ENCODE peak calls at places on chromosomes 7 and 10, in four cellular contexts. One of them, this sample, is unnamed.

GRCh38 chr10:129564923-129565322 is 97.9 kb downstream of the MGMT start:
- DNase-seq in A549: no peak
- DNase-seq in K562: no peak
- DNase-seq in HepG2: no peak
- DNase-seq in this sample: no peak

GRCh38 chr7:40828686-40829085 is 693.9 kb downstream of the SUGCT start:
- DNase-seq in A549: no peak
- DNase-seq in K562: no peak
- DNase-seq in HepG2: no peak
- DNase-seq in this sample: no peak

GRCh38 chr10:17115683-17116082 is 13.9 kb downstream of the CUBN start:
- DNase-seq in K562: no peak
- DNase-seq in A549: peak
- DNase-seq in HepG2: no peak
- DNase-seq in this sample: peak

GRCh38 chr7:108280136-108280535 is 150.0 kb upstream of the LAMB4 start:
- DNase-seq in K562: no peak
- DNase-seq in A549: no peak
- DNase-seq in HepG2: no peak
- DNase-seq in this sample: peak

GRCh38 chr10:58647770-58648169 is 135.1 kb downstream of the BICC1 start:
- DNase-seq in HepG2: no peak
- DNase-seq in K562: no peak
- DNase-seq in A549: no peak
- DNase-seq in this sample: no peak

GRCh38 chr7:83271212-83272099 is 108.8 kb upstream of the PCLO start:
- DNase-seq in A549: no peak
- DNase-seq in K562: no peak
- DNase-seq in HepG2: peak
- DNase-seq in this sample: peak

GRCh38 chr10:111082102-111082975 is 5.5 kb downstream of the ADRA2A start:
- DNase-seq in K562: no peak
- DNase-seq in HepG2: no peak
- DNase-seq in A549: no peak
- DNase-seq in this sample: no peak

GRCh38 chr10:66192162-66192834 is 733.5 kb upstream of the LRRTM3 start:
- DNase-seq in A549: no peak
- DNase-seq in HepG2: no peak
- DNase-seq in K562: no peak
- DNase-seq in this sample: no peak

GRCh38 chr7:2903686-2904162 is 59.6 kb upstream of the GNA12 start:
- DNase-seq in HepG2: peak
- DNase-seq in K562: no peak
- DNase-seq in A549: no peak
- DNase-seq in this sample: no peak

GRCh38 chr10:93872776-93873175 is 21.0 kb upstream of the SLC35G1 start:
- DNase-seq in HepG2: no peak
- DNase-seq in K562: no peak
- DNase-seq in A549: no peak
- DNase-seq in this sample: no peak

GRCh38 chr7:86643478-86644281 is at the start of gene GRM3:
- DNase-seq in A549: peak
- DNase-seq in K562: peak
- DNase-seq in HepG2: no peak
- DNase-seq in this sample: no peak

GRCh38 chr10:77244746-77245145 is 392.9 kb downstream of the KCNMA1 start:
- DNase-seq in A549: no peak
- DNase-seq in K562: no peak
- DNase-seq in HepG2: no peak
- DNase-seq in this sample: no peak

GRCh38 chr10:113087082-113088029 is 137.3 kb downstream of the TCF7L2 start:
- DNase-seq in HepG2: peak
- DNase-seq in K562: peak
- DNase-seq in A549: peak
- DNase-seq in this sample: peak

GRCh38 chr7:18019562-18019961 is 8.1 kb downstream of the PRPS1L1 start:
- DNase-seq in K562: no peak
- DNase-seq in A549: peak
- DNase-seq in HepG2: no peak
- DNase-seq in this sample: peak

GRCh38 chr7:30726296-30727006 is 25.5 kb upstream of the INMT start:
- DNase-seq in HepG2: no peak
- DNase-seq in K562: no peak
- DNase-seq in A549: no peak
- DNase-seq in this sample: no peak

GRCh38 chr10:47255033-47255813 is 44.8 kb upstream of the GDF10 start:
- DNase-seq in K562: no peak
- DNase-seq in HepG2: no peak
- DNase-seq in A549: no peak
- DNase-seq in this sample: no peak

GRCh38 chr7:22117222-22117621 is 171.5 kb upstream of the CDCA7L start:
- DNase-seq in HepG2: no peak
- DNase-seq in K562: no peak
- DNase-seq in A549: no peak
- DNase-seq in this sample: no peak

GRCh38 chr7:150996289-150997074 is 5.7 kb downstream of the NOS3 start:
- DNase-seq in K562: peak
- DNase-seq in A549: no peak
- DNase-seq in HepG2: no peak
- DNase-seq in this sample: no peak

GRCh38 chr10:107165007-107165406 is 501 bp upstream of the SORCS1 start:
- DNase-seq in K562: no peak
- DNase-seq in A549: no peak
- DNase-seq in HepG2: no peak
- DNase-seq in this sample: no peak

GRCh38 chr10:88115968-88116367 is 252.5 kb downstream of the PTEN start:
- DNase-seq in A549: no peak
- DNase-seq in K562: no peak
- DNase-seq in HepG2: no peak
- DNase-seq in this sample: no peak

GRCh38 chr7:33500590-33500989 is 371.2 kb downstream of the BBS9 start:
- DNase-seq in K562: no peak
- DNase-seq in HepG2: no peak
- DNase-seq in A549: no peak
- DNase-seq in this sample: no peak

GRCh38 chr10:131143425-131144165 is 167.9 kb downstream of the TCERG1L start:
- DNase-seq in A549: no peak
- DNase-seq in K562: no peak
- DNase-seq in HepG2: no peak
- DNase-seq in this sample: no peak

GRCh38 chr7:1809601-1810258 is 139.7 kb downstream of the ELFN1 start:
- DNase-seq in A549: no peak
- DNase-seq in HepG2: no peak
- DNase-seq in K562: no peak
- DNase-seq in this sample: no peak

GRCh38 chr7:140060243-140060630 is 2.5 kb downstream of the PARP12 start:
- DNase-seq in A549: no peak
- DNase-seq in K562: peak
- DNase-seq in HepG2: no peak
- DNase-seq in this sample: peak

GRCh38 chr7:104627516-104627915 is 299.1 kb downstream of the LHFPL3 start:
- DNase-seq in A549: no peak
- DNase-seq in HepG2: no peak
- DNase-seq in K562: no peak
- DNase-seq in this sample: peak

GRCh38 chr7:34842782-34843181 is 184.8 kb downstream of the NPSR1 start:
- DNase-seq in A549: no peak
- DNase-seq in K562: no peak
- DNase-seq in HepG2: no peak
- DNase-seq in this sample: no peak

GRCh38 chr10:122219340-122219739 is 51.8 kb upstream of the BTBD16 start:
- DNase-seq in HepG2: no peak
- DNase-seq in A549: no peak
- DNase-seq in K562: no peak
- DNase-seq in this sample: no peak

GRCh38 chr7:100570954-100571828 is 2.5 kb downstream of the SAP25 start:
- DNase-seq in HepG2: peak
- DNase-seq in K562: no peak
- DNase-seq in A549: no peak
- DNase-seq in this sample: no peak

GRCh38 chr10:58661336-58661735 is 148.7 kb downstream of the BICC1 start:
- DNase-seq in HepG2: no peak
- DNase-seq in A549: no peak
- DNase-seq in K562: no peak
- DNase-seq in this sample: no peak

GRCh38 chr10:8189458-8189857 is 135.0 kb downstream of the GATA3 start:
- DNase-seq in A549: no peak
- DNase-seq in HepG2: no peak
- DNase-seq in K562: no peak
- DNase-seq in this sample: no peak
- TF ChIP-seq MYC in A549: no peak
- TF ChIP-seq MYC in HepG2: no peak
- TF ChIP-seq MYC in K562: no peak
- TF ChIP-seq MYC in this sample: no peak

DNA sequence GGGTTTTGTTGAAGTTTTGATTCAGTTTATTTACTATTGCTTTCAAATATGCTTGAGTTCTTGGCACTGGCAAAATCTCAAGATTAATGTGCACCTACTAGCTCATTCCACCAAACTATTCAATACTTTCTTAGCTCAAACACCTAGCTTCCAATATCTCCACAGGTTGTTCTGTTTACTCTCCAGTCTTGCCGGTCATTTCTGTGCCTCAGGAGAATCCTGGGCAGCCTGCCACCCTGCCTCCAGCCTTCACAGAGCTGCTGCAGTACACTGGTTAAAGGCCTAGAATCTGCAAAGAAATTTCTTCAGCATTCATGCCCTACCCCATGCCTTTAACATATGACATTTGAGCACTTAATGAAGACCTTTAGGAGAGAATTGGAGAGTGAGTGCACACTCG is 4.0 kb upstream of the TMEM106B start:
- DNase-seq in A549: no peak
- DNase-seq in HepG2: no peak
- DNase-seq in K562: no peak
- DNase-seq in this sample: no peak
- TF ChIP-seq JUN in A549: no peak
- TF ChIP-seq JUN in HepG2: no peak
- TF ChIP-seq JUN in K562: no peak
- TF ChIP-seq JUN in this sample: no peak

GRCh38 chr10:103441206-103441605 is 11.0 kb downstream of the CALHM2 start:
- DNase-seq in A549: no peak
- DNase-seq in K562: no peak
- DNase-seq in HepG2: no peak
- DNase-seq in this sample: no peak
- TF ChIP-seq MYC in A549: no peak
- TF ChIP-seq MYC in K562: no peak
- TF ChIP-seq MYC in HepG2: no peak
- TF ChIP-seq MYC in this sample: no peak

DNA sequence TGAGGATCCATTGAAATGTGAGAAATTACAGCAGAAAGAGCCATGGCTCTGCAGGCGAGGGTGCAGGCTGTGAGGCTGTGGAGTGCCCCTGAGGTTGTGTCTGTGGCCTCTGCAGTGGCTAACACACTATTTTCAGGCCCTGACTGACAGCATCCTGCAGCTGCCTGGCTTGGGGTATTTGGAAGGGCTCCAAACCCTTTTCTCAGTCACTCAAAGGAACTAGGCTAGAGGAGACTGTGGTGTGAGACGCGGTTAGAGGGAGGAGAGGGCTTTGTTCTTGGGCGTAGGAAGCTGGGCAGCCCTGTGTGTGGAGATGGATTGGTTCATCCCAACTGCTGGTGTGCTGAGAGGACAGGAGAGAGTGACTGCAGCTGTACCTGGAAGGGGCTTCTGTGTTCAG is 134.9 kb downstream of the RAMP3 start:
- DNase-seq in K562: no peak
- DNase-seq in A549: no peak
- DNase-seq in HepG2: no peak
- DNase-seq in this sample: no peak
- TF ChIP-seq JUN in K562: no peak
- TF ChIP-seq JUN in A549: no peak
- TF ChIP-seq JUN in HepG2: no peak
- TF ChIP-seq JUN in this sample: no peak

DNA sequence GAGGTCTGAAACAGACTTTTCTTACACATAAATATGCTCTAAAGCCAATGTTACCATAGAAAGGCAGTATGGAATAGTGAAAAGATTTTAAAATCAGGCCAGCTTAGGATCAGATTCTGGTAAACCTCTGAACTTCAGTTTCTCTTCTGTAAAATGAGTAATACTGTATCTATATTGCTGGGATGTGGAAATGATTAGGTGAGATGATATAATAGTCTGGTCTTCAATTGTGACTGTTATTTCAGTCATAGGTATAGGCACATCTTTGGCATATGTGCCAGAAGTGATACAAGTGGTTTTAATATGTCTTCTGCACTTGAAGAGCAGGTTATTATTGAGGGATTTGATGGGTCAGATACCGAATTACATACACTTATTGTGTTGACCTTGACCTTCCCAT is 7.2 kb downstream of the ZNF277 start:
- DNase-seq in A549: no peak
- DNase-seq in HepG2: no peak
- DNase-seq in K562: no peak
- DNase-seq in this sample: no peak
- TF ChIP-seq MYC in A549: no peak
- TF ChIP-seq MYC in HepG2: no peak
- TF ChIP-seq MYC in K562: no peak
- TF ChIP-seq MYC in this sample: no peak

GRCh38 chr10:84348431-84348830 is 20.0 kb downstream of the CCSER2 start:
- DNase-seq in A549: no peak
- DNase-seq in K562: no peak
- DNase-seq in HepG2: no peak
- DNase-seq in this sample: no peak
- TF ChIP-seq JUN in A549: no peak
- TF ChIP-seq JUN in K562: no peak
- TF ChIP-seq JUN in HepG2: no peak
- TF ChIP-seq JUN in this sample: no peak

DNA sequence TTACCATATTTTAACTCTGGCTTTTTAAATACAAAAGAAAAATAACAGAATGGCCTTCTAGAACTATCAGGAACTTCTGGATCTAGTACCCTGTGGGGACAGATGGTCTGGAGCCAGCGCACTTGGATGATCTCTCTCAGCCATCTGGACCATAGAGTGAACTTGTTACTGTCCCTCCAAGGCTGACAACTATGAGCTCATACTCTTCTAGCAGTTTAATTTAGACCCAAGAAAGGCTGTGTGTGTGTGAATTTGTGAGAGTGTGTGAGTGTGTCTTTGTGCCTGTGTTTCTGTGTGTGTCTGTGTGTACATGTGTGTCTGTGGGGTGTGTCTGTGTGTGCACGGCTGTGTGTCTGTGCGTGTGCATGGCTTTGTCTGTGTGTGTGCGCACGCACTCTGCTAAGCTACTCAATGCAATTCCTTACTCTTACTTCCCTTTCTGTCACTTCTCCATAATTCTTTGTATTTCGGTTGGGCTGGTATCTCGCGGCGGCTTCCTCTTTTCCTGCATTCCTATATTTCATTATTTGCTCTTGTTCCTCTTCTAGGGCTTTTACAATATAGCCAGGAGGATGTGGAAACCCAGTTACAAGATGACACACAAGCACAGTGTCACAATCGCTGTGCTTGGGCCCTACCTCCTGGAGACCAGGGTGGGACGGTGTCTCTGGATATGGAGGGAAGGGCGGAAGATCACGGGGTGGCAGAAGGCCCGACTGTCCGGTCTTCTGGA is 51.9 kb downstream of the IKZF1 start:
- DNase-seq in K562: peak
- DNase-seq in HepG2: no peak
- DNase-seq in A549: no peak
- DNase-seq in this sample: no peak
- TF ChIP-seq MYC in K562: no peak
- TF ChIP-seq MYC in HepG2: no peak
- TF ChIP-seq MYC in A549: no peak
- TF ChIP-seq MYC in this sample: no peak

This sample was measured in endothelial cell of umbilical vein.